ENCODE peak calls at places on chromosomes 13 and 19, in four cellular contexts. I is HepG2, P is SK-N-SH, R is GM12878. C is an unnamed sample.

GRCh38 chr13:80783926-80784325 is 443.0 kb upstream of the SPRY2 start:
- DNase-seq in I (no peak), P (no peak), R (no peak), C (no peak)

GRCh38 chr13:42393573-42394360 is 121.8 kb downstream of the AKAP11 start:
- DNase-seq in I (no peak), P (no peak), R (no peak), C (no peak)

GRCh38 chr19:10517760-10518443 is 655 bp upstream of the S1PR5 start:
- DNase-seq in I (no peak), P (peak; percentile 69), R (no peak), C (peak; percentile 45)

GRCh38 chr13:50318887-50319286 is 303.6 kb downstream of the KCNRG start:
- DNase-seq in I (no peak), P (no peak), R (no peak), C (peak; percentile 2)

GRCh38 chr19:2064788-2065524 is 13.9 kb upstream of the MKNK2 start:
- DNase-seq in I (no peak), P (no peak), R (no peak), C (no peak)

GRCh38 chr19:10421981-10422461 is 1.7 kb downstream of the PDE4A start:
- DNase-seq in I (no peak), P (no peak), R (no peak), C (no peak)

GRCh38 chr19:18291590-18292459 is 10.4 kb upstream of the JUND start:
- DNase-seq in I (peak; percentile 51), P (peak; percentile 89), R (no peak), C (peak; percentile 93)

GRCh38 chr19:4064551-4065260 is 2.0 kb downstream of the ZBTB7A start:
- DNase-seq in I (no peak), P (peak; percentile 86), R (no peak), C (no peak)

GRCh38 chr13:60881507-60881906 is 484.5 kb downstream of the TDRD3 start:
- DNase-seq in I (no peak), P (no peak), R (no peak), C (no peak)

GRCh38 chr13:29428310-29428991 is 167.0 kb downstream of the SLC7A1 start:
- DNase-seq in I (no peak), P (peak; percentile 68), R (no peak), C (no peak)

GRCh38 chr13:41427700-41428099 is 29.6 kb upstream of the RGCC start:
- DNase-seq in I (no peak), P (peak; percentile 19), R (no peak), C (no peak)

GRCh38 chr19:3129112-3129511 is 6.7 kb upstream of the GNA15 start:
- DNase-seq in I (peak; percentile 35), P (no peak), R (no peak), C (no peak)

GRCh38 chr13:61286148-61286745 is 129.4 kb downstream of the PCDH20 start:
- DNase-seq in I (peak; percentile 2), P (peak; percentile 4), R (no peak), C (no peak)

GRCh38 chr13:95301135-95301946 is at the start of gene ABCC4:
- DNase-seq in I (peak; percentile 51), P (peak; percentile 91), R (no peak), C (peak; percentile 64)

GRCh38 chr19:36032251-36033104 is at the start of gene CLIP3:
- DNase-seq in I (no peak), P (peak; percentile 100), R (no peak), C (no peak)

GRCh38 chr13:64158910-64159309 is 2743.3 kb upstream of the PCDH20 start:
- DNase-seq in I (no peak), P (peak; percentile 5), R (no peak), C (no peak)

GRCh38 chr13:112247471-112248405 is 128.4 kb upstream of the SPACA7 start:
- DNase-seq in I (no peak), P (no peak), R (no peak), C (no peak)

GRCh38 chr13:95296326-95296939 is 4.8 kb downstream of the ABCC4 start:
- DNase-seq in I (peak; percentile 56), P (peak; percentile 82), R (no peak), C (peak; percentile 49)

GRCh38 chr13:79966039-79966438 is 374.9 kb downstream of the SPRY2 start:
- DNase-seq in I (no peak), P (no peak), R (no peak), C (no peak)

GRCh38 chr19:35902870-35903475 is 644 bp downstream of the HCST start:
- DNase-seq in I (no peak), P (no peak), R (no peak), C (no peak)

GRCh38 chr19:30783936-30784335 is 411.8 kb downstream of the ZNF536 start:
- DNase-seq in I (no peak), P (no peak), R (no peak), C (no peak)

GRCh38 chr13:73984201-73984600 is 150.0 kb downstream of the KLF12 start:
- DNase-seq in I (no peak), P (no peak), R (no peak), C (no peak)

GRCh38 chr13:47661076-47661475 is 340.0 kb downstream of the SUCLA2 start:
- DNase-seq in I (no peak), P (no peak), R (no peak), C (no peak)

GRCh38 chr13:27353166-27353583 is 71.2 kb upstream of the GTF3A start:
- DNase-seq in I (peak; percentile 30), P (no peak), R (peak; percentile 89), C (no peak)

GRCh38 chr19:39995794-39996193 is 1.1 kb upstream of the ZNF546 start:
- DNase-seq in I (no peak), P (no peak), R (no peak), C (no peak)

GRCh38 chr13:76828316-76828741 is 57.9 kb downstream of the KCTD12 start:
- DNase-seq in I (no peak), P (no peak), R (no peak), C (no peak)

GRCh38 chr13:39306639-39307589 is 268.7 kb downstream of the NHLRC3 start:
- DNase-seq in I (no peak), P (no peak), R (peak; percentile 73), C (no peak)

GRCh38 chr13:48260970-48261369 is 28.0 kb downstream of the ITM2B start:
- DNase-seq in I (no peak), P (no peak), R (no peak), C (no peak)

GRCh38 chr19:51784922-51785690 is 9.9 kb upstream of the FPR3 start:
- DNase-seq in I (no peak), P (no peak), R (peak; percentile 32), C (no peak)

GRCh38 chr19:29855771-29856510 is 44.1 kb downstream of the CCNE1 start:
- DNase-seq in I (no peak), P (no peak), R (no peak), C (no peak)

GRCh38 chr19:1214862-1215731 is 9.5 kb downstream of the STK11 start:
- DNase-seq in I (no peak), P (peak; percentile 83), R (no peak), C (no peak)

DNA sequence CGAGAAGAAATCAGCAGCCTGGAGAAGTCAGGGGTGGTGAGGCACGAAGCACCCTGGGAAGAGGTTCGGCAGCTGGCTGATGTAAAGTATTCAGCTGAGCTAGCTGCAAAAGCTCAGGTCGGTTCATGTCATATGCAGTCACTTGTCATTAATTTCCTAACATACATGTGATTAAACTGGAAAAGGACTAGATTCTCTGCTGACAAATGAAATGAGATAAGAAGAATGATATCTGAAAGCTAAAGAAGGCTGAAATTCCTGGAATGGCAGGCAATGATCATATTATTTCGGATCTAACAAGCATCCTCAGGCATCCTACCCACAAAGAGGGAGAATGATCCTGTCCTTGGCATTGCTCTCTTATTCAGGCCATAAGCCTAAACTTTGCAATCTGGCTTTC is 383.1 kb upstream of the SLITRK1 start:
- DNase-seq in I (no peak), P (no peak), R (no peak), C (no peak)
- TF ChIP-seq PBX3 in I (no peak), P (no peak), R (no peak), C (no peak)

DNA sequence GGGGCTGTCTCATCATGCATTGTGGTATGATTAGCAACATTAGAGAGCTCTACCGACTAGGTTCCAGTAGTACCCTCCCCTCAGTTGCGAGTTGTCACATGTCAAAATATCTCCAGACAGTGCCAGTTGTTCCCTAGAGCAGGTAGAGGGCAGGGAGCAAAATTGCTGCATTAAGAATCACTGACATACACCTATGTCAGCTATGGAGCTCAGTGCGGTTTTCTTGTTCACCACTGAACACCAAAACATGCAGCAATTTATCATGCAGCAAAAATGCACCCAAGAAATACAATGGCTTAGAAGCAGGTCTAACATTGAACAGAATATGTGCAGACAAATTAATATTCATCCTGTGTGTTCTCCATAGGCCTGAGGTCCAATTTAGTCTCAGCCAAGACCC is 186.9 kb upstream of the STARD13 start:
- DNase-seq in I (no peak), P (no peak), R (no peak), C (no peak)
- TF ChIP-seq PBX3 in I (no peak), P (no peak), R (no peak), C (no peak)

GRCh38 chr19:33670398-33670797 is 48.6 kb downstream of the CHST8 start:
- DNase-seq in I (no peak), P (no peak), R (no peak), C (no peak)
- TF ChIP-seq PBX3 in I (no peak), P (no peak), R (no peak), C (no peak)

GRCh38 chr19:13215572-13216380 is 65.6 kb downstream of the IER2 start:
- DNase-seq in I (peak; percentile 35), P (no peak), R (peak; percentile 28), C (no peak)
- TF ChIP-seq PBX3 in I (no peak), P (no peak), R (no peak), C (no peak)

DNA sequence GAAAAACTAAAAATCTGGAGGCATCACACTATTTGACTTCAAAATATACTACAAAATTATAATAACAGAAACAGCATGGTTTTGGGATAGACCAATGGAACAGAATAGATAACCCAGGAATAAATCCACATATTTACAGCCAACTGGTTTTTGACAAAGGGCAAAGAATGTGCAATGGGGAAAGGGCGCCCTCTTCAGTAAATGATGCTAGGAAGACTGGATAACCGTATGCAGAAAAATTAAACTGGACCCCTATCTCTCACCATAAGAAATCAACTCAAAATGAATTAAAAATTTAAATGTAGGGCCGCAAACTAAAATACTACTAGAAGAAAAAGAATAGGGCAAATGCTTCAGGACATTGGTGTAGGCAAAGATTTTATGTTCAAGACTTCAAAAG is 440.5 kb upstream of the SGCG start:
- DNase-seq in I (no peak), P (no peak), R (no peak), C (peak; percentile 11)
- TF ChIP-seq PBX3 in I (no peak), P (no peak), R (no peak), C (no peak)

GRCh38 chr19:53904909-53905308 is 4.2 kb upstream of the CACNG7 start:
- DNase-seq in I (no peak), P (no peak), R (no peak), C (no peak)

GRCh38 chr19:53906211-53907192 is 2.6 kb upstream of the CACNG7 start:
- DNase-seq in I (no peak), P (peak; percentile 85), R (no peak), C (peak; percentile 92)

GRCh38 chr19:53905787-53906186 is 3.3 kb upstream of the CACNG7 start:
- DNase-seq in I (no peak), P (no peak), R (no peak), C (no peak)

GRCh38 chr19:53900191-53900860 is 8.8 kb upstream of the CACNG7 start:
- DNase-seq in I (no peak), P (no peak), R (no peak), C (no peak)

GRCh38 chr19:53903055-53903680 is 5.9 kb upstream of the CACNG7 start:
- DNase-seq in I (peak; percentile 52), P (no peak), R (no peak), C (peak; percentile 64)
- TF ChIP-seq PBX3 in I (no peak), P (no peak), R (no peak), C (no peak)

C was measured in A549.